ENCODE peak calls at places on chromosomes 6 and 20, in seven cellular contexts. One of them, this sample, is unnamed.

GRCh38 chr20:62741191-62741676 is 32.6 kb downstream of the NTSR1 start:
- DNase-seq in H4: no peak
- DNase-seq in effector CD4-positive, alpha-beta T cell: no peak
- DNase-seq in activated CD8-positive, alpha-beta T cell treated with anti-CD3 and anti-CD28 coated beads, Interleukin-2, amount 10 ng/mL, durations not matched to agents 7 days and 5 days: peak
- DNase-seq in cerebellar cortex: no peak
- DNase-seq in mesendoderm: peak
- DNase-seq in AG09319: no peak
- DNase-seq in this sample: no peak

GRCh38 chr20:10596726-10597125 is 77.1 kb downstream of the JAG1 start:
- DNase-seq in mesendoderm: no peak
- DNase-seq in activated CD8-positive, alpha-beta T cell treated with anti-CD3 and anti-CD28 coated beads, Interleukin-2, amount 10 ng/mL, durations not matched to agents 7 days and 5 days: no peak
- DNase-seq in effector CD4-positive, alpha-beta T cell: no peak
- DNase-seq in cerebellar cortex: no peak
- DNase-seq in H4: peak
- DNase-seq in AG09319: peak
- DNase-seq in this sample: no peak

GRCh38 chr6:44100088-44100550 is 27.1 kb downstream of the MRPL14 start:
- DNase-seq in activated CD8-positive, alpha-beta T cell treated with anti-CD3 and anti-CD28 coated beads, Interleukin-2, amount 10 ng/mL, durations not matched to agents 7 days and 5 days: peak
- DNase-seq in effector CD4-positive, alpha-beta T cell: no peak
- DNase-seq in cerebellar cortex: peak
- DNase-seq in H4: no peak
- DNase-seq in AG09319: no peak
- DNase-seq in mesendoderm: peak
- DNase-seq in this sample: no peak

GRCh38 chr6:132062626-132063025 is 111.5 kb upstream of the CCN2 start:
- DNase-seq in cerebellar cortex: no peak
- DNase-seq in mesendoderm: no peak
- DNase-seq in AG09319: no peak
- DNase-seq in effector CD4-positive, alpha-beta T cell: no peak
- DNase-seq in activated CD8-positive, alpha-beta T cell treated with anti-CD3 and anti-CD28 coated beads, Interleukin-2, amount 10 ng/mL, durations not matched to agents 7 days and 5 days: no peak
- DNase-seq in H4: no peak
- DNase-seq in this sample: no peak

GRCh38 chr20:42795399-42795798 is 394.3 kb downstream of the PTPRT start:
- DNase-seq in H4: no peak
- DNase-seq in activated CD8-positive, alpha-beta T cell treated with anti-CD3 and anti-CD28 coated beads, Interleukin-2, amount 10 ng/mL, durations not matched to agents 7 days and 5 days: no peak
- DNase-seq in effector CD4-positive, alpha-beta T cell: no peak
- DNase-seq in AG09319: no peak
- DNase-seq in mesendoderm: no peak
- DNase-seq in cerebellar cortex: no peak
- DNase-seq in this sample: no peak

GRCh38 chr6:48736486-48737206 is 625.6 kb upstream of the PTCHD4 start:
- DNase-seq in cerebellar cortex: no peak
- DNase-seq in AG09319: no peak
- DNase-seq in activated CD8-positive, alpha-beta T cell treated with anti-CD3 and anti-CD28 coated beads, Interleukin-2, amount 10 ng/mL, durations not matched to agents 7 days and 5 days: no peak
- DNase-seq in effector CD4-positive, alpha-beta T cell: no peak
- DNase-seq in mesendoderm: no peak
- DNase-seq in H4: peak
- DNase-seq in this sample: no peak

GRCh38 chr6:117555882-117556498 is 46.3 kb downstream of the GOPC start:
- DNase-seq in H4: no peak
- DNase-seq in activated CD8-positive, alpha-beta T cell treated with anti-CD3 and anti-CD28 coated beads, Interleukin-2, amount 10 ng/mL, durations not matched to agents 7 days and 5 days: peak
- DNase-seq in mesendoderm: no peak
- DNase-seq in cerebellar cortex: peak
- DNase-seq in effector CD4-positive, alpha-beta T cell: peak
- DNase-seq in AG09319: no peak
- DNase-seq in this sample: no peak

GRCh38 chr6:146857960-146858308 is 259.2 kb downstream of the ADGB start:
- DNase-seq in AG09319: no peak
- DNase-seq in effector CD4-positive, alpha-beta T cell: no peak
- DNase-seq in H4: no peak
- DNase-seq in activated CD8-positive, alpha-beta T cell treated with anti-CD3 and anti-CD28 coated beads, Interleukin-2, amount 10 ng/mL, durations not matched to agents 7 days and 5 days: no peak
- DNase-seq in mesendoderm: peak
- DNase-seq in cerebellar cortex: peak
- DNase-seq in this sample: no peak

GRCh38 chr6:48318670-48319069 is 207.7 kb upstream of the PTCHD4 start:
- DNase-seq in H4: no peak
- DNase-seq in cerebellar cortex: no peak
- DNase-seq in mesendoderm: no peak
- DNase-seq in effector CD4-positive, alpha-beta T cell: no peak
- DNase-seq in AG09319: no peak
- DNase-seq in activated CD8-positive, alpha-beta T cell treated with anti-CD3 and anti-CD28 coated beads, Interleukin-2, amount 10 ng/mL, durations not matched to agents 7 days and 5 days: no peak
- DNase-seq in this sample: no peak

GRCh38 chr6:91761621-91762020 is 1174.7 kb upstream of the MAP3K7 start:
- DNase-seq in effector CD4-positive, alpha-beta T cell: no peak
- DNase-seq in mesendoderm: no peak
- DNase-seq in AG09319: no peak
- DNase-seq in cerebellar cortex: no peak
- DNase-seq in H4: no peak
- DNase-seq in activated CD8-positive, alpha-beta T cell treated with anti-CD3 and anti-CD28 coated beads, Interleukin-2, amount 10 ng/mL, durations not matched to agents 7 days and 5 days: no peak
- DNase-seq in this sample: no peak

GRCh38 chr20:38723069-38723981 is 961 bp upstream of the SLC32A1 start:
- DNase-seq in H4: peak
- DNase-seq in activated CD8-positive, alpha-beta T cell treated with anti-CD3 and anti-CD28 coated beads, Interleukin-2, amount 10 ng/mL, durations not matched to agents 7 days and 5 days: no peak
- DNase-seq in mesendoderm: peak
- DNase-seq in cerebellar cortex: no peak
- DNase-seq in AG09319: no peak
- DNase-seq in effector CD4-positive, alpha-beta T cell: no peak
- DNase-seq in this sample: peak

GRCh38 chr6:134115715-134116074 is 63.3 kb upstream of the SLC2A12 start:
- DNase-seq in H4: no peak
- DNase-seq in AG09319: no peak
- DNase-seq in activated CD8-positive, alpha-beta T cell treated with anti-CD3 and anti-CD28 coated beads, Interleukin-2, amount 10 ng/mL, durations not matched to agents 7 days and 5 days: no peak
- DNase-seq in effector CD4-positive, alpha-beta T cell: no peak
- DNase-seq in cerebellar cortex: peak
- DNase-seq in mesendoderm: no peak
- DNase-seq in this sample: no peak

GRCh38 chr20:52425253-52425652 is 233.7 kb upstream of the ZFP64 start:
- DNase-seq in mesendoderm: peak
- DNase-seq in AG09319: no peak
- DNase-seq in effector CD4-positive, alpha-beta T cell: no peak
- DNase-seq in cerebellar cortex: no peak
- DNase-seq in activated CD8-positive, alpha-beta T cell treated with anti-CD3 and anti-CD28 coated beads, Interleukin-2, amount 10 ng/mL, durations not matched to agents 7 days and 5 days: no peak
- DNase-seq in H4: peak
- DNase-seq in this sample: no peak

GRCh38 chr6:159761873-159762680 is at the start of gene ACAT2:
- DNase-seq in activated CD8-positive, alpha-beta T cell treated with anti-CD3 and anti-CD28 coated beads, Interleukin-2, amount 10 ng/mL, durations not matched to agents 7 days and 5 days: peak
- DNase-seq in mesendoderm: peak
- DNase-seq in AG09319: peak
- DNase-seq in H4: peak
- DNase-seq in effector CD4-positive, alpha-beta T cell: peak
- DNase-seq in cerebellar cortex: peak
- DNase-seq in this sample: peak

GRCh38 chr20:62448038-62448437 is 20.7 kb upstream of the RBBP8NL start:
- DNase-seq in mesendoderm: no peak
- DNase-seq in activated CD8-positive, alpha-beta T cell treated with anti-CD3 and anti-CD28 coated beads, Interleukin-2, amount 10 ng/mL, durations not matched to agents 7 days and 5 days: no peak
- DNase-seq in AG09319: no peak
- DNase-seq in H4: no peak
- DNase-seq in cerebellar cortex: no peak
- DNase-seq in effector CD4-positive, alpha-beta T cell: no peak
- DNase-seq in this sample: no peak

GRCh38 chr6:55632953-55633352 is 54.0 kb upstream of the HMGCLL1 start:
- DNase-seq in AG09319: no peak
- DNase-seq in effector CD4-positive, alpha-beta T cell: no peak
- DNase-seq in cerebellar cortex: no peak
- DNase-seq in mesendoderm: no peak
- DNase-seq in activated CD8-positive, alpha-beta T cell treated with anti-CD3 and anti-CD28 coated beads, Interleukin-2, amount 10 ng/mL, durations not matched to agents 7 days and 5 days: no peak
- DNase-seq in H4: no peak
- DNase-seq in this sample: no peak

GRCh38 chr6:100886078-100886477 is 4.9 kb upstream of the ASCC3 start:
- DNase-seq in effector CD4-positive, alpha-beta T cell: no peak
- DNase-seq in H4: no peak
- DNase-seq in activated CD8-positive, alpha-beta T cell treated with anti-CD3 and anti-CD28 coated beads, Interleukin-2, amount 10 ng/mL, durations not matched to agents 7 days and 5 days: no peak
- DNase-seq in mesendoderm: peak
- DNase-seq in cerebellar cortex: no peak
- DNase-seq in AG09319: no peak
- DNase-seq in this sample: no peak

GRCh38 chr6:129340983-129341382 is 369.0 kb downstream of the ARHGAP18 start:
- DNase-seq in H4: peak
- DNase-seq in effector CD4-positive, alpha-beta T cell: no peak
- DNase-seq in activated CD8-positive, alpha-beta T cell treated with anti-CD3 and anti-CD28 coated beads, Interleukin-2, amount 10 ng/mL, durations not matched to agents 7 days and 5 days: no peak
- DNase-seq in cerebellar cortex: no peak
- DNase-seq in AG09319: peak
- DNase-seq in mesendoderm: no peak
- DNase-seq in this sample: no peak

GRCh38 chr6:2441881-2442475 is 196.6 kb upstream of the GMDS start:
- DNase-seq in mesendoderm: no peak
- DNase-seq in AG09319: no peak
- DNase-seq in cerebellar cortex: no peak
- DNase-seq in activated CD8-positive, alpha-beta T cell treated with anti-CD3 and anti-CD28 coated beads, Interleukin-2, amount 10 ng/mL, durations not matched to agents 7 days and 5 days: no peak
- DNase-seq in H4: no peak
- DNase-seq in effector CD4-positive, alpha-beta T cell: no peak
- DNase-seq in this sample: no peak

GRCh38 chr20:4152696-4153235 is 137.4 kb upstream of the RNF24 start:
- DNase-seq in AG09319: no peak
- DNase-seq in H4: no peak
- DNase-seq in activated CD8-positive, alpha-beta T cell treated with anti-CD3 and anti-CD28 coated beads, Interleukin-2, amount 10 ng/mL, durations not matched to agents 7 days and 5 days: no peak
- DNase-seq in cerebellar cortex: no peak
- DNase-seq in mesendoderm: no peak
- DNase-seq in effector CD4-positive, alpha-beta T cell: no peak
- DNase-seq in this sample: no peak

GRCh38 chr20:15654208-15654649 is 919.0 kb downstream of the KIF16B start:
- DNase-seq in AG09319: no peak
- DNase-seq in effector CD4-positive, alpha-beta T cell: no peak
- DNase-seq in mesendoderm: peak
- DNase-seq in H4: peak
- DNase-seq in cerebellar cortex: peak
- DNase-seq in activated CD8-positive, alpha-beta T cell treated with anti-CD3 and anti-CD28 coated beads, Interleukin-2, amount 10 ng/mL, durations not matched to agents 7 days and 5 days: peak
- DNase-seq in this sample: peak

GRCh38 chr20:38357653-38358207 is 11.4 kb downstream of the LBP start:
- DNase-seq in activated CD8-positive, alpha-beta T cell treated with anti-CD3 and anti-CD28 coated beads, Interleukin-2, amount 10 ng/mL, durations not matched to agents 7 days and 5 days: peak
- DNase-seq in mesendoderm: no peak
- DNase-seq in cerebellar cortex: no peak
- DNase-seq in AG09319: no peak
- DNase-seq in H4: peak
- DNase-seq in effector CD4-positive, alpha-beta T cell: no peak
- DNase-seq in this sample: no peak

GRCh38 chr6:152981989-152982767 is 663 bp downstream of the FBXO5 start:
- DNase-seq in effector CD4-positive, alpha-beta T cell: no peak
- DNase-seq in AG09319: no peak
- DNase-seq in mesendoderm: peak
- DNase-seq in H4: no peak
- DNase-seq in cerebellar cortex: no peak
- DNase-seq in activated CD8-positive, alpha-beta T cell treated with anti-CD3 and anti-CD28 coated beads, Interleukin-2, amount 10 ng/mL, durations not matched to agents 7 days and 5 days: peak
- DNase-seq in this sample: no peak

GRCh38 chr6:26420607-26421235 is 18.6 kb downstream of the BTN3A1 start:
- DNase-seq in H4: peak
- DNase-seq in activated CD8-positive, alpha-beta T cell treated with anti-CD3 and anti-CD28 coated beads, Interleukin-2, amount 10 ng/mL, durations not matched to agents 7 days and 5 days: peak
- DNase-seq in effector CD4-positive, alpha-beta T cell: peak
- DNase-seq in mesendoderm: peak
- DNase-seq in cerebellar cortex: peak
- DNase-seq in AG09319: no peak
- DNase-seq in this sample: no peak

GRCh38 chr20:59364611-59365010 is 64.2 kb downstream of the EDN3 start:
- DNase-seq in mesendoderm: no peak
- DNase-seq in H4: no peak
- DNase-seq in AG09319: no peak
- DNase-seq in activated CD8-positive, alpha-beta T cell treated with anti-CD3 and anti-CD28 coated beads, Interleukin-2, amount 10 ng/mL, durations not matched to agents 7 days and 5 days: no peak
- DNase-seq in effector CD4-positive, alpha-beta T cell: no peak
- DNase-seq in cerebellar cortex: no peak
- DNase-seq in this sample: no peak

GRCh38 chr6:125749864-125750691 is 646 bp downstream of the HEY2 start:
- DNase-seq in mesendoderm: peak
- DNase-seq in activated CD8-positive, alpha-beta T cell treated with anti-CD3 and anti-CD28 coated beads, Interleukin-2, amount 10 ng/mL, durations not matched to agents 7 days and 5 days: no peak
- DNase-seq in AG09319: no peak
- DNase-seq in H4: no peak
- DNase-seq in effector CD4-positive, alpha-beta T cell: no peak
- DNase-seq in cerebellar cortex: no peak
- DNase-seq in this sample: no peak

GRCh38 chr20:33702861-33703260 is 16.7 kb upstream of the E2F1 start:
- DNase-seq in effector CD4-positive, alpha-beta T cell: no peak
- DNase-seq in activated CD8-positive, alpha-beta T cell treated with anti-CD3 and anti-CD28 coated beads, Interleukin-2, amount 10 ng/mL, durations not matched to agents 7 days and 5 days: no peak
- DNase-seq in H4: no peak
- DNase-seq in cerebellar cortex: peak
- DNase-seq in mesendoderm: no peak
- DNase-seq in AG09319: no peak
- DNase-seq in this sample: no peak

GRCh38 chr6:2900821-2901644 is 2.1 kb downstream of the SERPINB9 start:
- DNase-seq in AG09319: no peak
- DNase-seq in mesendoderm: peak
- DNase-seq in activated CD8-positive, alpha-beta T cell treated with anti-CD3 and anti-CD28 coated beads, Interleukin-2, amount 10 ng/mL, durations not matched to agents 7 days and 5 days: peak
- DNase-seq in H4: no peak
- DNase-seq in cerebellar cortex: peak
- DNase-seq in effector CD4-positive, alpha-beta T cell: no peak
- DNase-seq in this sample: no peak

GRCh38 chr20:33653900-33654596 is 8.1 kb upstream of the C20orf144 start:
- DNase-seq in cerebellar cortex: no peak
- DNase-seq in AG09319: no peak
- DNase-seq in H4: no peak
- DNase-seq in activated CD8-positive, alpha-beta T cell treated with anti-CD3 and anti-CD28 coated beads, Interleukin-2, amount 10 ng/mL, durations not matched to agents 7 days and 5 days: no peak
- DNase-seq in effector CD4-positive, alpha-beta T cell: no peak
- DNase-seq in mesendoderm: peak
- DNase-seq in this sample: no peak

GRCh38 chr6:157269261-157269794 is 54.0 kb downstream of the TMEM242 start:
- DNase-seq in activated CD8-positive, alpha-beta T cell treated with anti-CD3 and anti-CD28 coated beads, Interleukin-2, amount 10 ng/mL, durations not matched to agents 7 days and 5 days: no peak
- DNase-seq in cerebellar cortex: peak
- DNase-seq in mesendoderm: no peak
- DNase-seq in AG09319: no peak
- DNase-seq in H4: no peak
- DNase-seq in effector CD4-positive, alpha-beta T cell: no peak
- DNase-seq in this sample: no peak

GRCh38 chr20:62831361-62831788 is 14.5 kb downstream of the COL9A3 start:
- DNase-seq in H4: no peak
- DNase-seq in AG09319: no peak
- DNase-seq in cerebellar cortex: no peak
- DNase-seq in activated CD8-positive, alpha-beta T cell treated with anti-CD3 and anti-CD28 coated beads, Interleukin-2, amount 10 ng/mL, durations not matched to agents 7 days and 5 days: no peak
- DNase-seq in effector CD4-positive, alpha-beta T cell: no peak
- DNase-seq in mesendoderm: no peak
- DNase-seq in this sample: no peak

GRCh38 chr6:36025932-36026327 is 1.5 kb upstream of the SLC26A8 start:
- DNase-seq in mesendoderm: peak
- DNase-seq in H4: no peak
- DNase-seq in activated CD8-positive, alpha-beta T cell treated with anti-CD3 and anti-CD28 coated beads, Interleukin-2, amount 10 ng/mL, durations not matched to agents 7 days and 5 days: no peak
- DNase-seq in effector CD4-positive, alpha-beta T cell: no peak
- DNase-seq in cerebellar cortex: no peak
- DNase-seq in AG09319: no peak
- DNase-seq in this sample: no peak

GRCh38 chr6:69338431-69339162 is 458.2 kb downstream of the LMBRD1 start:
- DNase-seq in AG09319: no peak
- DNase-seq in mesendoderm: no peak
- DNase-seq in H4: no peak
- DNase-seq in cerebellar cortex: no peak
- DNase-seq in activated CD8-positive, alpha-beta T cell treated with anti-CD3 and anti-CD28 coated beads, Interleukin-2, amount 10 ng/mL, durations not matched to agents 7 days and 5 days: no peak
- DNase-seq in effector CD4-positive, alpha-beta T cell: no peak
- DNase-seq in this sample: no peak

GRCh38 chr20:48098099-48098498 is 312.8 kb upstream of the SULF2 start:
- DNase-seq in H4: no peak
- DNase-seq in effector CD4-positive, alpha-beta T cell: no peak
- DNase-seq in activated CD8-positive, alpha-beta T cell treated with anti-CD3 and anti-CD28 coated beads, Interleukin-2, amount 10 ng/mL, durations not matched to agents 7 days and 5 days: no peak
- DNase-seq in cerebellar cortex: peak
- DNase-seq in AG09319: no peak
- DNase-seq in mesendoderm: no peak
- DNase-seq in this sample: no peak

GRCh38 chr6:20071998-20072397 is 140.3 kb downstream of the MBOAT1 start:
- DNase-seq in activated CD8-positive, alpha-beta T cell treated with anti-CD3 and anti-CD28 coated beads, Interleukin-2, amount 10 ng/mL, durations not matched to agents 7 days and 5 days: no peak
- DNase-seq in AG09319: no peak
- DNase-seq in effector CD4-positive, alpha-beta T cell: no peak
- DNase-seq in H4: no peak
- DNase-seq in mesendoderm: no peak
- DNase-seq in cerebellar cortex: no peak
- DNase-seq in this sample: no peak

GRCh38 chr6:51322505-51322904 is 503.8 kb downstream of the TFAP2B start:
- DNase-seq in cerebellar cortex: no peak
- DNase-seq in effector CD4-positive, alpha-beta T cell: no peak
- DNase-seq in mesendoderm: no peak
- DNase-seq in activated CD8-positive, alpha-beta T cell treated with anti-CD3 and anti-CD28 coated beads, Interleukin-2, amount 10 ng/mL, durations not matched to agents 7 days and 5 days: no peak
- DNase-seq in AG09319: no peak
- DNase-seq in H4: peak
- DNase-seq in this sample: no peak

This sample was measured in GM13977.